ENCODE peak calls at places on chromosomes 7 and 10, in five cellular contexts. One of them, this sample, is unnamed.

GRCh38 chr10:64041185-64041988 is 520.2 kb downstream of the REEP3 start:
- DNase-seq in left colon: peak
- DNase-seq in RWPE1: peak
- DNase-seq in H7: peak
- DNase-seq in heart right ventricle: peak
- DNase-seq in this sample: peak

GRCh38 chr7:84589012-84589411 is 394.4 kb upstream of the SEMA3A start:
- DNase-seq in left colon: no peak
- DNase-seq in RWPE1: peak
- DNase-seq in H7: no peak
- DNase-seq in heart right ventricle: no peak
- DNase-seq in this sample: no peak

GRCh38 chr10:15136129-15136726 is 32.3 kb downstream of the NMT2 start:
- DNase-seq in left colon: no peak
- DNase-seq in RWPE1: no peak
- DNase-seq in H7: no peak
- DNase-seq in heart right ventricle: no peak
- DNase-seq in this sample: no peak

GRCh38 chr7:38245409-38245982 is 27.9 kb downstream of the TARP start:
- DNase-seq in left colon: no peak
- DNase-seq in RWPE1: no peak
- DNase-seq in H7: no peak
- DNase-seq in heart right ventricle: no peak
- DNase-seq in this sample: no peak

GRCh38 chr10:29486466-29486865 is 148.3 kb downstream of the SVIL start:
- DNase-seq in left colon: no peak
- DNase-seq in RWPE1: no peak
- DNase-seq in H7: no peak
- DNase-seq in heart right ventricle: no peak
- DNase-seq in this sample: no peak

GRCh38 chr10:126905776-126906703 is 812 bp downstream of the DOCK1 start:
- DNase-seq in left colon: peak
- DNase-seq in RWPE1: peak
- DNase-seq in H7: peak
- DNase-seq in heart right ventricle: peak
- DNase-seq in this sample: no peak

GRCh38 chr7:42237891-42238531 is 1.0 kb upstream of the GLI3 start:
- DNase-seq in left colon: peak
- DNase-seq in RWPE1: peak
- DNase-seq in H7: peak
- DNase-seq in heart right ventricle: peak
- DNase-seq in this sample: peak

GRCh38 chr10:12568391-12568790 is 219.0 kb downstream of the CAMK1D start:
- DNase-seq in left colon: no peak
- DNase-seq in RWPE1: no peak
- DNase-seq in H7: no peak
- DNase-seq in heart right ventricle: no peak
- DNase-seq in this sample: no peak

GRCh38 chr7:35646289-35647033 is 48.5 kb downstream of the HERPUD2 start:
- DNase-seq in left colon: no peak
- DNase-seq in RWPE1: no peak
- DNase-seq in H7: no peak
- DNase-seq in heart right ventricle: no peak
- DNase-seq in this sample: no peak

GRCh38 chr7:16986775-16987174 is 105.0 kb upstream of the AGR3 start:
- DNase-seq in left colon: no peak
- DNase-seq in RWPE1: no peak
- DNase-seq in H7: no peak
- DNase-seq in heart right ventricle: no peak
- DNase-seq in this sample: no peak

GRCh38 chr7:126449621-126450268 is 803.0 kb downstream of the GRM8 start:
- DNase-seq in left colon: no peak
- DNase-seq in RWPE1: no peak
- DNase-seq in H7: no peak
- DNase-seq in heart right ventricle: no peak
- DNase-seq in this sample: no peak

GRCh38 chr7:151503902-151504714 is 15.6 kb downstream of the RHEB start:
- DNase-seq in left colon: no peak
- DNase-seq in RWPE1: peak
- DNase-seq in H7: no peak
- DNase-seq in heart right ventricle: no peak
- DNase-seq in this sample: no peak

GRCh38 chr10:105675333-105675732 is 1034.2 kb downstream of the SORCS3 start:
- DNase-seq in left colon: no peak
- DNase-seq in RWPE1: no peak
- DNase-seq in H7: no peak
- DNase-seq in heart right ventricle: no peak
- DNase-seq in this sample: no peak

GRCh38 chr10:113515521-113516045 is 37.3 kb upstream of the HABP2 start:
- DNase-seq in left colon: no peak
- DNase-seq in RWPE1: no peak
- DNase-seq in H7: no peak
- DNase-seq in heart right ventricle: no peak
- DNase-seq in this sample: no peak

GRCh38 chr10:70715853-70716795 is 43.8 kb downstream of the ADAMTS14 start:
- DNase-seq in left colon: no peak
- DNase-seq in RWPE1: peak
- DNase-seq in H7: peak
- DNase-seq in heart right ventricle: no peak
- DNase-seq in this sample: no peak

GRCh38 chr7:157513162-157513621 is 176.4 kb downstream of the DNAJB6 start:
- DNase-seq in left colon: no peak
- DNase-seq in RWPE1: no peak
- DNase-seq in H7: peak
- DNase-seq in heart right ventricle: no peak
- DNase-seq in this sample: no peak

GRCh38 chr10:12499066-12499465 is 149.7 kb downstream of the CAMK1D start:
- DNase-seq in left colon: no peak
- DNase-seq in RWPE1: no peak
- DNase-seq in H7: no peak
- DNase-seq in heart right ventricle: no peak
- DNase-seq in this sample: no peak

GRCh38 chr10:27783660-27784059 is 38.0 kb upstream of the MKX start:
- DNase-seq in left colon: no peak
- DNase-seq in RWPE1: peak
- DNase-seq in H7: peak
- DNase-seq in heart right ventricle: no peak
- DNase-seq in this sample: no peak

GRCh38 chr10:17375936-17376584 is 78.3 kb downstream of the ST8SIA6 start:
- DNase-seq in left colon: no peak
- DNase-seq in RWPE1: no peak
- DNase-seq in H7: peak
- DNase-seq in heart right ventricle: peak
- DNase-seq in this sample: no peak

GRCh38 chr7:137097111-137097510 is 228.7 kb downstream of the CHRM2 start:
- DNase-seq in left colon: no peak
- DNase-seq in RWPE1: no peak
- DNase-seq in H7: no peak
- DNase-seq in heart right ventricle: no peak
- DNase-seq in this sample: no peak

GRCh38 chr10:101941871-101942270 is 98.3 kb upstream of the KCNIP2 start:
- DNase-seq in left colon: no peak
- DNase-seq in RWPE1: no peak
- DNase-seq in H7: no peak
- DNase-seq in heart right ventricle: no peak
- DNase-seq in this sample: no peak

GRCh38 chr7:101693498-101694091 is 64.5 kb upstream of the MYL10 start:
- DNase-seq in left colon: no peak
- DNase-seq in RWPE1: no peak
- DNase-seq in H7: peak
- DNase-seq in heart right ventricle: no peak
- DNase-seq in this sample: no peak

GRCh38 chr7:148918058-148918596 is 34.0 kb upstream of the EZH2 start:
- DNase-seq in left colon: no peak
- DNase-seq in RWPE1: no peak
- DNase-seq in H7: no peak
- DNase-seq in heart right ventricle: no peak
- DNase-seq in this sample: no peak

GRCh38 chr10:100482181-100482833 is 19.5 kb downstream of the WNT8B start:
- DNase-seq in left colon: peak
- DNase-seq in RWPE1: peak
- DNase-seq in H7: peak
- DNase-seq in heart right ventricle: peak
- DNase-seq in this sample: peak

GRCh38 chr7:135282621-135283295 is 49.1 kb downstream of the STRA8 start:
- DNase-seq in left colon: no peak
- DNase-seq in RWPE1: no peak
- DNase-seq in H7: no peak
- DNase-seq in heart right ventricle: no peak
- DNase-seq in this sample: no peak

GRCh38 chr7:119664601-119665000 is 608.4 kb upstream of the KCND2 start:
- DNase-seq in left colon: no peak
- DNase-seq in RWPE1: peak
- DNase-seq in H7: no peak
- DNase-seq in heart right ventricle: no peak
- DNase-seq in this sample: no peak

GRCh38 chr7:108415821-108416536 is 40.3 kb downstream of the NRCAM start:
- DNase-seq in left colon: no peak
- DNase-seq in RWPE1: peak
- DNase-seq in H7: no peak
- DNase-seq in heart right ventricle: no peak
- DNase-seq in this sample: peak

GRCh38 chr10:123991622-123992570 is 100.3 kb upstream of the CPXM2 start:
- DNase-seq in left colon: no peak
- DNase-seq in RWPE1: no peak
- DNase-seq in H7: peak
- DNase-seq in heart right ventricle: no peak
- DNase-seq in this sample: no peak

GRCh38 chr7:30028749-30029635 is 780 bp downstream of the PLEKHA8 start:
- DNase-seq in left colon: no peak
- DNase-seq in RWPE1: peak
- DNase-seq in H7: peak
- DNase-seq in heart right ventricle: peak
- DNase-seq in this sample: peak

GRCh38 chr10:123346581-123346980 is 192.4 kb downstream of the BUB3 start:
- DNase-seq in left colon: no peak
- DNase-seq in RWPE1: no peak
- DNase-seq in H7: no peak
- DNase-seq in heart right ventricle: no peak
- DNase-seq in this sample: no peak

GRCh38 chr7:96648784-96649183 is 60.9 kb downstream of the SEM1 start:
- DNase-seq in left colon: no peak
- DNase-seq in RWPE1: no peak
- DNase-seq in H7: no peak
- DNase-seq in heart right ventricle: no peak
- DNase-seq in this sample: no peak

GRCh38 chr7:11302121-11302520 is 328.4 kb downstream of the PHF14 start:
- DNase-seq in left colon: no peak
- DNase-seq in RWPE1: no peak
- DNase-seq in H7: no peak
- DNase-seq in heart right ventricle: no peak
- DNase-seq in this sample: no peak

GRCh38 chr10:191703-192518 is 56.7 kb downstream of the ZMYND11 start:
- DNase-seq in left colon: no peak
- DNase-seq in RWPE1: no peak
- DNase-seq in H7: no peak
- DNase-seq in heart right ventricle: no peak
- DNase-seq in this sample: no peak

This sample was measured in head of caudate nucleus.